ENCODE peak calls at places on chromosomes 12 and 14, in ten cellular contexts. U, V, D, J, X, Z, H, L, I and O are unnamed samples.
A peak's percentile ranks its signal among the peaks of the same experiment; 100 is the strongest.

GRCh38 chr12:122835693-122836026 is 403 bp downstream of the HIP1R start:
- DNase-seq in U (no peak), V (no peak), D (no peak), J (no peak), X (no peak), Z (no peak), H (no peak), L (peak; percentile 62), I (no peak), O (no peak)

GRCh38 chr12:65934480-65935115 is 110.3 kb downstream of the HMGA2 start:
- DNase-seq in U (no peak), V (no peak), D (no peak), J (no peak), X (no peak), Z (no peak), H (no peak), L (no peak), I (no peak), O (no peak)

GRCh38 chr14:105351920-105352871 is 37.6 kb downstream of the PACS2 start:
- DNase-seq in U (peak; percentile 63), V (peak; percentile 93), D (peak; percentile 68), J (peak; percentile 89), X (peak; percentile 85), Z (peak; percentile 73), H (peak; percentile 86), L (peak; percentile 95), I (peak; percentile 85), O (peak; percentile 91)

GRCh38 chr12:19846561-19846960 is 407.3 kb downstream of the AEBP2 start:
- DNase-seq in U (peak; percentile 85), V (no peak), D (no peak), J (no peak), X (no peak), Z (peak; percentile 62), H (no peak), L (no peak), I (no peak), O (peak; percentile 82)

GRCh38 chr12:126233625-126234024 is 1168.4 kb downstream of the AACS start:
- DNase-seq in U (no peak), V (peak; percentile 17), D (no peak), J (no peak), X (no peak), Z (no peak), H (no peak), L (peak; percentile 39), I (no peak), O (no peak)

GRCh38 chr14:68172664-68173063 is 353.1 kb downstream of the RAD51B start:
- DNase-seq in U (peak; percentile 64), V (no peak), D (no peak), J (no peak), X (no peak), Z (peak; percentile 93), H (no peak), L (no peak), I (no peak), O (no peak)

GRCh38 chr12:121165316-121165715 is 32.6 kb downstream of the P2RX7 start:
- DNase-seq in U (peak; percentile 92), V (no peak), D (no peak), J (no peak), X (no peak), Z (peak; percentile 48), H (no peak), L (no peak), I (no peak), O (peak; percentile 35)

GRCh38 chr12:93145086-93145485 is 216.0 kb upstream of the EEA1 start:
- DNase-seq in U (no peak), V (no peak), D (no peak), J (no peak), X (no peak), Z (no peak), H (no peak), L (no peak), I (no peak), O (no peak)

GRCh38 chr12:50185975-50186663 is 18.9 kb upstream of the CERS5 start:
- DNase-seq in U (peak; percentile 74), V (peak; percentile 80), D (no peak), J (no peak), X (no peak), Z (no peak), H (no peak), L (no peak), I (no peak), O (peak; percentile 75)

DNA sequence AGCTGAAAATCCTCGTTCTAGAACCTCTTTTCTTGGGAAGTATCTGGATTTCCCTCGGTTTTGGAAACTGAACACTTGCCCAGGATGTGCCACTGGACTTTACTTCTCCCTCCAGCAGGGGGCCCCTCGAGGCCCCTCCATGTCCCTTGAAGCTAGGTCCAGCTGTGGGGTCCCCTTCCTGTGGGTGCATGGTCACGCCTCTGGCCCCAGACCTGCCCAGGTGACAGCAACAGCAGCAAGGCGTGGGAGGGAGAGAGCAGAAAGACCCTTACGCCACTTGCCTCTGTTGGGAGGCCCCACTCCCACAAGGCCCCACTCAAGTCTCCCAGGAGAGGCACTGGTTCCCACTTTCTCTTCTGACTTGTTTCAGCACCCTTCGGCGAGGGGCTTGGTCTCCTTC is 3.1 kb downstream of the SLC25A29 start:
- DNase-seq in U (no peak), V (peak; percentile 28), D (no peak), J (no peak), X (no peak), Z (no peak), H (peak; percentile 46), L (peak; percentile 55), I (no peak), O (peak; percentile 38)
- TF ChIP-seq CTCF in U (peak; percentile 66), V (peak; percentile 75), D (peak; percentile 73), J (peak; percentile 68), X (no peak), Z (peak; percentile 68), H (peak; percentile 61), L (peak; percentile 64), I (peak; percentile 34), O (peak; percentile 76)

GRCh38 chr14:92539875-92540274 is 26.3 kb downstream of the RIN3 start:
- DNase-seq in U (no peak), V (no peak), D (no peak), J (no peak), X (no peak), Z (no peak), H (no peak), L (no peak), I (no peak), O (peak; percentile 63)

GRCh38 chr14:92540472-92541048 is 27.0 kb downstream of the RIN3 start:
- DNase-seq in U (peak; percentile 100), V (peak; percentile 50), D (no peak), J (peak; percentile 96), X (peak; percentile 89), Z (peak; percentile 92), H (no peak), L (peak; percentile 15), I (no peak), O (peak; percentile 100)

GRCh38 chr14:92538412-92539017 is 24.9 kb downstream of the RIN3 start:
- DNase-seq in U (no peak), V (no peak), D (peak; percentile 30), J (no peak), X (no peak), Z (no peak), H (no peak), L (no peak), I (no peak), O (no peak)

GRCh38 chr14:92542766-92543554 is 29.4 kb downstream of the RIN3 start:
- DNase-seq in U (no peak), V (no peak), D (no peak), J (no peak), X (no peak), Z (no peak), H (no peak), L (no peak), I (no peak), O (no peak)

GRCh38 chr14:92539419-92539818 is 25.8 kb downstream of the RIN3 start:
- DNase-seq in U (no peak), V (no peak), D (no peak), J (no peak), X (no peak), Z (no peak), H (no peak), L (no peak), I (no peak), O (no peak)
- H3K4me3 ChIP-seq in U (no peak overlapping the region), V (no peak overlapping the region), D (no peak overlapping the region), J (no peak overlapping the region), X (no peak overlapping the region), Z (no peak overlapping the region), H (no peak overlapping the region), L (no peak overlapping the region), I (peak overlapping the region; percentile 3), O (no peak overlapping the region)

GRCh38 chr14:85856430-85856829 is 326.5 kb downstream of the FLRT2 start:
- DNase-seq in U (no peak), V (no peak), D (no peak), J (no peak), X (no peak), Z (no peak), H (no peak), L (peak; percentile 30), I (no peak), O (no peak)
- TF ChIP-seq CTCF in U (no peak), V (peak; percentile 55), D (no peak), J (no peak), X (no peak), Z (peak; percentile 22), H (peak; percentile 37), L (peak; percentile 50), I (peak; percentile 28), O (no peak)

GRCh38 chr12:25054783-25055144 is 105.9 kb upstream of the BCAT1 start:
- DNase-seq in U (peak; percentile 29), V (no peak), D (peak; percentile 56), J (no peak), X (no peak), Z (no peak), H (no peak), L (no peak), I (peak; percentile 37), O (no peak)

GRCh38 chr12:25052191-25053020 is 103.5 kb upstream of the BCAT1 start:
- DNase-seq in U (no peak), V (no peak), D (peak; percentile 95), J (no peak), X (no peak), Z (no peak), H (no peak), L (peak; percentile 22), I (peak; percentile 20), O (peak; percentile 5)

GRCh38 chr12:25053021-25053271 is 104.0 kb upstream of the BCAT1 start:
- DNase-seq in U (no peak), V (no peak), D (no peak), J (no peak), X (no peak), Z (no peak), H (no peak), L (no peak), I (no peak), O (no peak)

GRCh38 chr12:25051171-25051570 is 102.3 kb upstream of the BCAT1 start:
- DNase-seq in U (no peak), V (no peak), D (no peak), J (no peak), X (no peak), Z (no peak), H (no peak), L (no peak), I (no peak), O (no peak)

DNA sequence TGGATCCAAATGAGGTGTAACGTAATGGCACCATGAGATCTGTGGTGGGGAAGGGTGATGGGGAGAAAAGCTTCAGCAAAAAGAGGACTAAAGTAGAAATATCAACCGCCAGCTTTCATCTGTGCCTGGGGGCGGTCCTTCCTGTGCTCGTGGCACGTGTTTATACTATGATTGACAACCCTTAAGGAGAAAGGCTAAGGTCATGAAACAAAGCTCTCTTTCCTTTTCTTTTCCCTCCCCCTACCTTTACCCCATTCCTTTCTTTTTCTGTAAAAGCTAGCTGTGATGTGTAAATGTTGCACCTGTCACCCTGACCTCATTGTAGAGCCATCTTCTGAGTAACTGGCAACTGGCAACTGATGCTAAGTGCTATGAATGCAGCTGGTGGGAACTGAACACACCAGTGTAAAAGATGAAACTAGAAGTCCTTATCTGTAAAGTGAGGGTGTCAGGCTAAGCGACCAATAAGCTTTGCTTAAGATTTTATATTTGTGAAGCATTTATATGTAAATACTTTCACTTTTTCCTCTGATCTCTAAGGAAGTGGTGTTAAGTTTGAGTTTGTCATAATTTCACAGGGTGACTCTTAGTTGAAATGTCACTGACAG is 102.8 kb upstream of the BCAT1 start:
- DNase-seq in U (no peak), V (no peak), D (peak; percentile 80), J (no peak), X (no peak), Z (no peak), H (no peak), L (no peak), I (peak; percentile 33), O (no peak)
- H3K4me3 ChIP-seq in U (no peak overlapping the region), V (no peak overlapping the region), D (peak overlapping the region; percentile 74), J (peak overlapping the region; percentile 25), X (no peak overlapping the region), Z (no peak overlapping the region), H (no peak overlapping the region), L (no peak overlapping the region), I (peak overlapping the region; percentile 76), O (no peak overlapping the region)